ENCODE peak calls at places on chromosomes 6 and 20, in four cellular contexts. L, I, E and K are unnamed samples. For H3K4me1, the result is how much of the 10 kb centered on the place peaks cover.

GRCh38 chr6:138128096-138128495 is 20.9 kb upstream of the PERP start:
- DNase-seq in L (no peak), I (no peak), E (no peak), K (no peak)

GRCh38 chr6:160895562-160895961 is 96.0 kb upstream of the MAP3K4 start:
- DNase-seq in L (no peak), I (no peak), E (no peak), K (no peak)

GRCh38 chr6:38092462-38092861 is 272.9 kb downstream of the ZFAND3 start:
- DNase-seq in L (no peak), I (no peak), E (no peak), K (no peak)

GRCh38 chr6:134830945-134831344 is 119.0 kb downstream of the ALDH8A1 start:
- DNase-seq in L (no peak), I (no peak), E (no peak), K (no peak)

GRCh38 chr6:20698675-20699074 is 164.4 kb downstream of the CDKAL1 start:
- DNase-seq in L (no peak), I (no peak), E (no peak), K (no peak)

GRCh38 chr6:38143191-38144154 is 323.9 kb downstream of the ZFAND3 start:
- DNase-seq in L (no peak), I (no peak), E (no peak), K (no peak)

GRCh38 chr6:127518710-127519468 is at the start of gene MTCL3:
- DNase-seq in L (no peak), I (no peak), E (no peak), K (peak)

GRCh38 chr20:58310291-58310782 is 822 bp downstream of the RAB22A start:
- DNase-seq in L (no peak), I (no peak), E (no peak), K (no peak)

GRCh38 chr6:56742122-56742791 is 99.6 kb upstream of the DST start:
- DNase-seq in L (no peak), I (no peak), E (no peak), K (no peak)

GRCh38 chr6:128570439-128571063 is 50.2 kb upstream of the PTPRK start:
- DNase-seq in L (no peak), I (no peak), E (no peak), K (no peak)

DNA sequence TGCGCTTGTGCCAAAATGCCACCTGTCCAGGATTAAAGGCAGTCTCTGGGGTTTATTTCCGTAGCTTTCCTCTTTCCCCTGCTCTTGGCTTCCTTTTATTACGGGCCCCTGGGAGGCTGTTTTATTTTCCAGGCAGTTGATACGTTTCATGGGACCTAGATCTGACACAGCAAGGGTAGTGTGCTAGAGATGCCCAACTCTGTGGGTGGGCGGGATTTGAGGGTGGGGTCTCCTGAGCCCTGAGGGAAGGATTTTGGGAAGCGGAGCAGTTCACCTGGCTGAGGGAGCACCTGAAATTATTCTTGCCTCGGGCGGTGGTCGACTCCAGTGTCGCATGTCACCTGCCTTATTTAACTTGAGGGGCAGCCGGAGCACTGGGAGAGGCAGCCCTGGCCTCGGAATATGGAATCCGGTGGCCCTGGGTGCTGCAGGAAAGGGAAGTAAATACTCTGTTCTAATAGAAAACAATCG is 9.6 kb upstream of the NKX2-2 start:
- DNase-seq in L (no peak), I (no peak), E (no peak), K (no peak)
- H3K4me1 ChIP-seq in L (under half), I (under half), E (under half), K (under half)

DNA sequence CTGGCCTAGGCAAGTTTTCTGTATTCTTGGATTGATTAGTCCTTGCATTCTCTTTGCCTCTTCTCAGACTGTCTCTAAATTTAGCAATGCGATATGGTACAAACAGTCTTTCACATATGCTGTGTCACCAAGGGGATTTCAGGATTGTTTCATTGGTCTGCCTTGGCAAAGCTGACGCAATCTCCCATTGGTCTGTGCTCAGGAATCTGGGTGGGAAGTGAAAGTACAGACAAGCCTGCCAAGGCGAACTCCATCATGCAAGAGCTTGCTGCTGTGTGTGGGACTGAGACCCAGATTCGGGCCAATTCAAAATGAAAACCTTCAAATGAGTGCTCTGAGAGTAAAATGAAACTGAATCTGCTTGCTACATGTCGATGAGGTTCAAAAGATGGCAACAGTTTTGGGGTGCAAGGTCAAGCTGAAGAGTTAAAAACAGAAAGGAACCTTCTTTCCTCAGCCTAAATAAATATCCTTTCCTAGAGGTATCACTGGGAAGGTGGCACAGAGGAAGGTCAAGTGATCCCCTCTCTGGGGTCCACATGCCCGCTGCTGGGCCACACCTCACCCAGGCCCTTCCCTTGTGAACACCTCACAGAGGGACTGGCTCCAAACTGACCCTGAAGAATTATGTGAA is 198.8 kb upstream of the PREP start:
- DNase-seq in L (peak), I (peak), E (no peak), K (no peak)
- H3K4me1 ChIP-seq in L (under half), I (under half), E (under half), K (under half)

DNA sequence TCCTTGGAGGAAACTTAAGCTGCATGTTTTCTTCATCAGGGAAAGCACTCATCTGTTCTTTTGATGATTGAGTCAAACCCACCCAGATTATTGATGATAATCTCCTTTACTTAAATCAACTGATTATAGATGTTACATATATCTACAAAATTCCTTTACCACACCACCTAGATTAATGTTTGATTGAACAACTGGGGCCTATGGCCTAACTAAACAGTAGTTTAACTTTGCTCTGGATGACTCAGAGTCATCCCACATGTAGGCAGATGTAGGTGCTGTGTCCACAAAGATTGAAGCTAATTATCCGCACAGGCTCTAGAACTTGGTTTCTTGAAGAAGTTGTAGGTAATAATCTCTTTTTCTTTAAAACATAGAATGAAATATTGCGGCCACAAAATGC is 42.2 kb downstream of the PKIB start:
- DNase-seq in L (no peak), I (no peak), E (no peak), K (no peak)
- H3K4me1 ChIP-seq in L (under half), I (under half), E (under half), K (under half)

GRCh38 chr20:40697466-40697987 is 8.5 kb upstream of the MAFB start:
- DNase-seq in L (no peak), I (no peak), E (no peak), K (no peak)
- H3K4me1 ChIP-seq in L (under half), I (under half), E (under half), K (under half)

DNA sequence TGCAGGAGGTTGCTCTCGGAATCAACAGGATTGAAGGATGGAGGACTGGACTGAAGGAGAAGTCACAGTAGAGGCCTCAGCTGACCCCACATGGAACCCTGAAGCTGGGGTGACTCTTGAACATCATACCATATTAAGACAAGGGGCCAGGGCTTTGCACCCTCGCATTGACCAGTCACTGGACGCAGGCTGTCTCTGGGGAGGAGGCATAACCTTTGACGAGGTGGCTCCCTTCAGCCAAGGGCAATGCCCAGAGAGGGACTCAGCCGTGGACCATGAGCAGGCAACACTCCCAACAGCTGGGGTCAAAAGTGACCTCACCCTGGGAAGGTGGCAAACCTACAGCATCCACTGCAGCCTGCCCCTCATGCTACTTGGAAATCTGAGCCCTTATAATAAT is 21.7 kb downstream of the PACSIN1 start:
- DNase-seq in L (no peak), I (no peak), E (no peak), K (no peak)
- H3K4me1 ChIP-seq in L (under half), I (under half), E (under half), K (under half)

GRCh38 chr20:44725852-44726251 is 10.7 kb downstream of the CCN5 start:
- DNase-seq in L (no peak), I (no peak), E (no peak), K (no peak)
- H3K4me1 ChIP-seq in L (under half), I (under half), E (under half), K (under half)